ENCODE peak calls at places on chromosomes 11 and 22, in five cellular contexts. T is spleen, N is lung, J is fibroblast of lung, I is astrocyte of the cerebellum. R is an unnamed sample.

GRCh38 chr11:78886616-78887015 is 312.0 kb upstream of the NARS2 start:
- DNase-seq in T (no peak), N (no peak), J (peak), I (no peak), R (peak)

GRCh38 chr11:123187670-123188507 is 7.2 kb downstream of the CLMP start:
- DNase-seq in T (no peak), N (no peak), J (no peak), I (no peak), R (no peak)

GRCh38 chr11:2420502-2421225 is 20.1 kb downstream of the TSSC4 start:
- DNase-seq in T (peak), N (peak), J (peak), I (peak), R (no peak)

GRCh38 chr11:107275632-107276031 is 182.0 kb downstream of the CWF19L2 start:
- DNase-seq in T (no peak), N (no peak), J (no peak), I (no peak), R (no peak)

GRCh38 chr11:106943089-106943488 is 75.2 kb downstream of the GUCY1A2 start:
- DNase-seq in T (no peak), N (no peak), J (no peak), I (no peak), R (no peak)

GRCh38 chr22:19307872-19308271 is 16.4 kb upstream of the CLTCL1 start:
- DNase-seq in T (no peak), N (no peak), J (no peak), I (no peak), R (no peak)

GRCh38 chr11:67056267-67056639 is 394 bp upstream of the RHOD start:
- DNase-seq in T (no peak), N (no peak), J (no peak), I (no peak), R (no peak)

GRCh38 chr11:114846040-114846791 is 167.9 kb downstream of the NXPE2 start:
- DNase-seq in T (no peak), N (peak), J (peak), I (no peak), R (no peak)

GRCh38 chr11:35236667-35237003 is 97.7 kb downstream of the CD44 start:
- DNase-seq in T (no peak), N (no peak), J (no peak), I (peak), R (peak)

DNA sequence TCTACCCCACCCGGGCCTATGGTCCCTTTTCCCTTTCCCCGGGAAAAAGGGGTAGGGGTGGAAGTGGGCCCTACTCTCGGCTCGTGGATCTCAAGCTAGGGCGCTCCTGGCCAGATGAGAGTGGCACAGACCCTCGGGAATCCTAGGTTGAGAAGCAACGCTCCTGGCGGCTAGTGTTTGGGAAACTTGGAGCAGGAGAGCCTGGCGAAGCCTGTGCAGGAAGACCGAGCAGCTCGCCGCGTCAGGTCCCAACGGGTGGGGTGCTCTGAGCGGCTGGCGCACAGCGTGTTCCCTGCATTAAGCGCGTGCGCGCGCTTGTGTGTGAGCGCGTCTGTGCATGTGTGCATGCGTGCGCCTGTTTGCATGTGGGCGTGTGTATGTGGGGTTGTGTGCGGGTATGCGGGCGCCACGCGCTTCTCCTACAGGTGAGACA is 7.1 kb upstream of the FLI1 start:
- DNase-seq in T (peak), N (no peak), J (peak), I (no peak), R (no peak)
- H3K4me3 ChIP-seq in T (peak), N (no peak), J (peak), I (peak), R (peak)

GRCh38 chr11:117923275-117923674 is 5.9 kb downstream of the TMPRSS13 start:
- DNase-seq in T (peak), N (no peak), J (no peak), I (no peak), R (no peak)

GRCh38 chr11:117925198-117925925 is 3.8 kb downstream of the TMPRSS13 start:
- DNase-seq in T (peak), N (no peak), J (no peak), I (no peak), R (no peak)

GRCh38 chr11:117921893-117922292 is 7.3 kb downstream of the TMPRSS13 start:
- DNase-seq in T (peak), N (no peak), J (no peak), I (no peak), R (no peak)

GRCh38 chr11:117924631-117925170 is 4.5 kb downstream of the TMPRSS13 start:
- DNase-seq in T (peak), N (no peak), J (no peak), I (no peak), R (no peak)

DNA sequence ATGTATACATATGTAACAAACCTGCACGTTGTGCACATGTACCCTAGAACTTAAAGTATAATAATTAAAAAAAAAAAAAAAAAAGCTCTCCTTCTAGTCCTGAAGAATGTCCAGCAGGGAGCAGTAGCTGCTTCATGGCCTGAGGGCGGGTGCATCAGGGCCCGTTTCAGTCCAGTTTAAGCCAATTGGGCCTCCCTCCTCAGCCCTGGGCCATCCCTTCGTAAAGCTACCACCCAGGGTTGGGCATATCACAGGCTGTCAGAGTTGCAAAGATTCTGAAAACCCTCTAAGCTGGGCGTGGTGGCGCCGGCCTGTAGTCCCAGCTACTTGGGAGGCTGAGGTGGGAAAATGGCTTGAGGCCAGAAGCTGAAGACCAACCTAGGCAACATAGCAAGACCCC is 5.4 kb downstream of the TMPRSS13 start:
- DNase-seq in T (peak), N (no peak), J (no peak), I (no peak), R (no peak)
- TF ChIP-seq CTCF in T (no peak), N (no peak), J (no peak), I (no peak), R (no peak)

GRCh38 chr22:50469377-50470305 is 5.2 kb downstream of the SBF1 start:
- DNase-seq in T (peak), N (peak), J (peak), I (peak), R (no peak)
- H3K4me3 ChIP-seq in T (no peak), N (no peak), J (no peak), I (no peak), R (no peak)

DNA sequence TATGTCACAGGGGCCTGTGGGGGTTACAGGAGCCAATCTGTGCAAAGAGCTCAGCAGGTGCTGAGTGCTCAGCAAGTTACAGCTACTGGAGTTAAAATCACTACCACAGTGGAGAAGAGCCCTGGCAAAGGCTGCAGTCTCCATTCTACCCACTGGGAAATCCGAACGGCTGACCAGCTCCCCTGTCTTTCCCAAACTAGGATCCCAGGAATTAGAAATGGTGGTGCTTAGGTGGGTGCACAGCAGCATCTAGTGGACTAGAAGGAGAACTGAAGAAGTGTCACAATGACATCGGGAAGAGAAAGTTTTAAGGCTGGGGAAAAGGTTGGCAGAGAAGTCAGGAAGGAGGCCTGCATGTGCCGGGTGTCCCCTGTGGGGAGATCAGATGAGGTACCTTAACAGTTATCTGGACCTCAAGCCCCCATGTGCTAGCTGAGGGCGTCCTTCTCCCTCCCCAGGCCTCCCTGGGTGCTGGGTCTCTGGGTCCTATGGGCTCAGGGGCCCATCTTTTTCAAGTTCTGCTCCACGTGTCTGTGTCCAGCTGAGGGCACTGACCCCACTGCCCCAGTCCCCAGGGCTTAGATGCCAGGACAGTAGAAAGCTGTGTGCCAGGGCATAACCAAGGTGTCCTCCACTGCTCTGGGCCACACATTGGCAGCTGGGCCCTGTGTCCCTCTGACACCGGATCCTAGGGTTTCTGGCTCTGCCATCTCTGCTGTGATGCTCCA is 1.9 kb downstream of the PIWIL3 start:
- DNase-seq in T (no peak), N (no peak), J (peak), I (peak), R (no peak)
- TF ChIP-seq CTCF in T (no peak), N (no peak), J (peak), I (peak), R (peak)

DNA sequence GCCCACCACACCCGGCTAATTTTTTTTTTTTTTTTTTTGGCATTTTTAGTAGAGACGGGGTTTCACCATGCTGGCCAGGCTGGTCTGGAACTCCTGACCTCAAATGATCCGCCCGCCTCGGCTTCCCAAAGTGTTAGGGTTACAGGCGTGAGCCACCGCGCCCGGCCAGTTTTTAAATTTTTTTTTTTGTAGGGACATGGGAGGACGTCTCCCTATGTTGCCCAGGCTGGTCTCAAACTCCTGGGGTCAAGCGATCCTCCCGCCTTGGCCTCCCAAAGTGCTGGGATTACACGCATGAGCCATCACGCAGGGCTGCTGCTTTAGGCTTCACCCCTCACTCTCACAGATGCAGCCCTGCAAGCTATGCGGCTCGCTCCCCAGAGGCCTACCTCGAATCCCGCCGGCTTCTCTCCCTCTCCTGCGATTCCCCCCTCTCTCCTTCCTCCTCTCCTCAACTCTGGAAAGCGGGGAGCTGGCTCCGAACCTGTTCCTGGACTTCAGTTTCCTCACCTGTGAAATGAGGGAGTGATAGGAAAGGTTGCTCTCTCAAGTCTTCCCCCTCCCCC is 926 bp downstream of the CCDC157 start:
- DNase-seq in T (no peak), N (no peak), J (no peak), I (no peak), R (no peak)
- H3K4me3 ChIP-seq in T (no peak), N (no peak), J (peak), I (peak), R (peak)

DNA sequence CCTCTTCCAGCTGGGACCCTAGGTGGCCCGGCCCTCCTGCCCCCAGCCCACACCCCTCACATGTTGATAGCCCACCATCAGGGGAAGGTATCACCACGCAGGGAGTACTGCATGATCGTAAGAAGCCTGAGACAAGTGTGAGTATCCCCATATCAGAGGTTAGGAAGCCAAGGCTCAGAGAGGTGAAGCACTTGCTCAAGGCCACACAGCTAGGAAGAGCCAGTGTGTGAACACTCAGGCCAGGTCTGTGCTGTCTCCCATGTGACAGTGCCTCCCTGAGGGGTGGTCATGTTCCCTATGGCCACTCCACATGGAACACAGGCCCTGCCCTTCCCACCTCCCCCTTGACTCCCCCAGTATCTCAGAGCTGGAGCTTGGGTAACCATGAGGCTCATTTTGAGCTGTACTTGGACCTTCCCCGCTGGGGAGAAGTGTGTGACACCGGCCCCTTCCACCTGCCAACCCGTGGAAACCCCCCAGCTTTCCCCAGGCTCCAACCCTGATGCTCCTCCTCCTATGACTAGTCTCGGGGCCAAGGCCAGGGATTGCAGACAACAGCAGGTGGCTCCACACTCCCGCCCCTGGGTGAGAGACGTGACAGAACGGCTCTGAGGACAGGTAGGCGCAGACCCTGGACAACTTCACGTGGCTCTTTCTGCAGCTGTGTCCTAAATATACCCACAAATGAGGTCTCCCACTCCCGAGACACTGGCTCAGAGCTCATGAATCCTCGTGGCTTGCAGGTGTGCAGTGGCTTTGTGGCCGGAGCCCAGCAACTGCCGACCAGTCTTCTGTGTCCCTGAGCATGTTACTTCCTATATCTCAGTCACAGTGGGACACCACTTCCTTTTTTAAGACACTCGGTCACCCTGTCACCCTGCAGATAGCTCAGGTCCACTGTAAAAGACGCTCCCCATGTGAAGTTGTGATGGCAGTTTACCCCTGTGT is 55.3 kb downstream of the NECTIN1 start:
- DNase-seq in T (peak), N (no peak), J (no peak), I (no peak), R (no peak)
- TF ChIP-seq CTCF in T (no peak), N (no peak), J (no peak), I (no peak), R (no peak)

R was measured in AG09309.